ENCODE peak calls at places on chromosomes 1 and 21, in six cellular contexts. G, X, W, N, Z and R are unnamed samples.
A peak's percentile ranks its signal among the peaks of the same experiment; 100 is the strongest.

GRCh38 chr21:44966135-44967081 is 26.6 kb downstream of the SLX9 start:
- DNase-seq in Z (no peak), X (no peak), W (no peak), N (no peak), G (no peak), R (no peak)

GRCh38 chr1:10693152-10693496 is 103.3 kb downstream of the CASZ1 start:
- DNase-seq in Z (no peak), X (no peak), W (no peak), N (no peak), G (no peak), R (no peak)

GRCh38 chr1:155064109-155064812 is 721 bp downstream of the EFNA4 start:
- DNase-seq in W (no peak), N (no peak), Z (no peak), X (no peak), G (peak; percentile 61), R (no peak)

GRCh38 chr21:37172646-37173045 is 94.5 kb downstream of the VPS26C start:
- DNase-seq in G (no peak), N (no peak), X (no peak), Z (no peak), W (no peak), R (no peak)

GRCh38 chr1:61287014-61287413 is 204.7 kb downstream of the NFIA start:
- DNase-seq in X (no peak), N (no peak), G (no peak), W (no peak), Z (no peak), R (no peak)

GRCh38 chr21:14916676-14917141 is 148.1 kb downstream of the NRIP1 start:
- DNase-seq in Z (no peak), G (no peak), N (no peak), W (no peak), X (no peak), R (no peak)

GRCh38 chr1:183635112-183635605 is 424 bp downstream of the ARPC5 start:
- DNase-seq in Z (peak; percentile 23), N (no peak), W (no peak), G (peak; percentile 29), X (peak; percentile 58), R (no peak)

GRCh38 chr1:233587958-233588799 is 25.7 kb upstream of the KCNK1 start:
- DNase-seq in W (no peak), Z (no peak), X (no peak), G (no peak), N (no peak), R (no peak)

GRCh38 chr1:10796029-10796944 is at the start of gene CASZ1:
- DNase-seq in N (peak; percentile 50), G (no peak), X (peak; percentile 93), Z (peak; percentile 77), W (peak; percentile 68), R (peak; percentile 76)

GRCh38 chr1:201888282-201889033 is at the start of gene SHISA4:
- DNase-seq in X (peak; percentile 28), W (no peak), G (peak; percentile 18), N (no peak), Z (peak; percentile 48), R (peak; percentile 64)

GRCh38 chr21:8998946-8999681 is 1522.3 kb upstream of the TPTE start:
- DNase-seq in N (no peak), G (no peak), X (no peak), Z (no peak), W (no peak), R (no peak)

GRCh38 chr1:169538998-169539871 is 47.0 kb downstream of the F5 start:
- DNase-seq in W (peak; percentile 96), G (no peak), X (no peak), N (peak; percentile 42), Z (no peak), R (no peak)

GRCh38 chr1:230381049-230381467 is 45.1 kb downstream of the PGBD5 start:
- DNase-seq in Z (no peak), W (no peak), X (peak; percentile 48), G (no peak), N (no peak), R (no peak)

DNA sequence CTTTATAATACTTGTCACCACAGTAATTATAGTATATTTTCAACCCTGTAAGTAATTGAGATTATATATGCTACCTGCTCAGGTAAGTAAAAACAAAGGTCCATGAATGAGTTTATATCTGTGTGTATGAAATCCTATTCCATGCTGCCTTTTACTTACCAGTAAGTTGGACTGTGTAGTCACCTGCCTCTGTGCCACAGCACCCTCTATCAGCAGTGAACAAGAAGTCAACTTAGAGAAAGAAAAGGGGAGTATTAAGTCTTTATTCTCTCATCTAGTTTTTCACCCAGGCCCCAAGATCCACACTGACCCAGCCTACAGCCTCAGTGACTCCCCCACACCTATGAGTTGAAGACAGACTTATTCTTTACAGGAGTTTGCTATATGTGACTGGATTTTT is 36.9 kb upstream of the IFI16 start:
- DNase-seq in Z (no peak), G (peak; percentile 19), N (no peak), W (no peak), X (no peak), R (no peak)
- TF ChIP-seq CTCF in Z (no peak), G (peak; percentile 25), N (no peak), W (no peak), X (no peak), R (no peak)

DNA sequence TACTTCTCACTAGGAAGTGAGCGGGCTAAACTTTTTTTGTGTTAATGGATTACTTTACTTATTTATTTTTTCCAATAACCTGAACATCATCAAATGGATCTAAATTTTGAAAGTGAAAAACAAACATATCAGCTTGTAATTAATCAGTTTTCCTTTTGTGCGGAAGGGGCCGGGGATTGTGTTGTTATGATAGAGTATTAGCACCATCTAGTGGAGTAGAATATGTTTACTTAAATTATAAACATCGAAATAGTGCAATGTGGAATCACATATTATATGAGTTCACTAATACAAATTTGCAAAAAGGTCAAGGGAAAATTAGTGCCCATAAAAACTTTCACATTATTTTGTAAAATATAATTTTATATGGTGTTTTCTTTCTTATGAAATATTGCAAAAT is 9.1 kb downstream of the CFH start:
- DNase-seq in N (no peak), G (no peak), W (no peak), Z (no peak), X (no peak), R (peak; percentile 22)
- TF ChIP-seq CTCF in N (peak; percentile 32), G (peak; percentile 81), W (no peak), Z (peak; percentile 87), X (peak; percentile 75), R (peak; percentile 78)

GRCh38 chr1:66930823-66931174 is 6.0 kb downstream of the MIER1 start:
- DNase-seq in N (no peak), W (no peak), G (no peak), Z (no peak), X (no peak), R (no peak)

GRCh38 chr1:66929691-66929998 is 4.9 kb downstream of the MIER1 start:
- DNase-seq in N (no peak), Z (no peak), G (no peak), W (no peak), X (no peak), R (no peak)

GRCh38 chr1:66931548-66932124 is 6.8 kb downstream of the MIER1 start:
- DNase-seq in N (no peak), G (no peak), Z (no peak), X (no peak), W (no peak), R (no peak)

GRCh38 chr1:66929289-66929688 is 4.5 kb downstream of the MIER1 start:
- DNase-seq in N (no peak), G (peak; percentile 27), Z (no peak), W (no peak), X (no peak), R (no peak)

GRCh38 chr1:66929999-66930822 is 5.4 kb downstream of the MIER1 start:
- DNase-seq in G (peak; percentile 94), Z (peak; percentile 95), W (peak; percentile 80), N (peak; percentile 55), X (peak; percentile 97), R (peak; percentile 46)
- TF ChIP-seq CTCF in G (no peak), Z (peak; percentile 41), W (peak; percentile 26), N (peak; percentile 10), X (peak; percentile 44), R (peak; percentile 17)

DNA sequence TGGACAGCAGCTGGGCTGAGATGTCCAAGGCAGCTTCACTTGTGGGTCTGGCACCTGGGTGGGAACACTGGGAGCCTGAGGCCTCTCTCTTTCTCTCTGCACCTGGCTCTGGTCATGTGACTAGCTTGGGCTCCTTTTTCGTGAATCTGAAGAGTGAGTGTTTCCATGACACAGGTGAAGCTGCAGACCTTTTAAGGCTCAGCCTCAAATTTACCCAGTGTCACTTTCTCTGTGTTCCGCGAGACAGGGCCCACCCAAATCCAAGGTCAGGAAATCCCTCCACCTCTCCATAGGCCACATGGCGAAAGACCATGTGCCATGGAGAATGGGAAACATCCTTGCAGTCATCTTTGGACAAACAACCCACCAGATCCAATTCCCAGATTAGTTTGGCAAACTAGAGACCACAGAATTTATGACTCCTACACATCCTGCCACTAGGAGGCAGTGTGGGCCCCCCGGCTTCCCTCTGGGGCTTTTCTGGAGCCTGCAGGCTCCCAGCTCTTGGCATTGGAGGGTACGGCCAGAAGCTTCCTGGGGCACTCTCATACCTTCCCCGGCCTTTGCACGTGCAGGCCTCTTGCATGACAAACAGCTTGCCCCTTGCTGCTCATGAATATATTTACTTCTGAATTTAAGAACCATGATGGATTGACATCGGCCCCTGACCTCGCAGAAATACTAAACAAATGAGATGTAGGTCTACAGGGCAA is 180.6 kb downstream of the KAZN start:
- DNase-seq in N (no peak), X (peak; percentile 77), W (no peak), G (peak; percentile 55), Z (peak; percentile 64), R (no peak)
- TF ChIP-seq CTCF in N (peak; percentile 69), X (peak; percentile 91), W (peak; percentile 66), G (peak; percentile 80), Z (peak; percentile 79), R (peak; percentile 55)

DNA sequence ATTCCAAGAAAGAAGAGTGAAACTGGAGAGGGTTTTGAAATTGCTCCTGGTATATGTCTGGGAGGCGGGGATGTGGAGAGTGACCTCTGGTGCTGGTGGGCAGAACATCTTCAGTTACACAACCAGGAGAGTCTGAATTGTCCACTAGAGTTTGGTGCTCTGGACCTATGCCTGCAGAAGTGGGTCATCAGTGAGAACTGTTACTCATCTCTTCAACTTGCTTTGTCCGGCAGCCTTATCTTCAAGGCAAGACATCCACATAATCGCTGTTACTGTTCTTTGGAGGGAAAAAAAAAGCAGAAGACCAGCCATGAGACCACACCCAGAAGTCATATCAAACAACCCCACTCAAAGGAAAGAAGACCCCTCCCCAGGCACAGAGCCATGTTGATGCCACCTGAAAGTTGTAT is 14.9 kb downstream of the SH2D1B start:
- DNase-seq in W (no peak), Z (no peak), G (no peak), X (no peak), N (no peak), R (no peak)
- TF ChIP-seq CTCF in W (peak; percentile 11), Z (no peak), G (no peak), X (no peak), N (no peak), R (no peak)

GRCh38 chr1:44911042-44911441 is 68.0 kb upstream of the PTCH2 start:
- DNase-seq in G (no peak), W (no peak), X (no peak), N (no peak), Z (no peak), R (no peak)

GRCh38 chr1:44908427-44908826 is 65.4 kb upstream of the PTCH2 start:
- DNase-seq in N (no peak), Z (no peak), X (no peak), G (no peak), W (no peak), R (no peak)

GRCh38 chr1:44909949-44910594 is 67.0 kb upstream of the PTCH2 start:
- DNase-seq in Z (no peak), N (no peak), W (no peak), G (no peak), X (no peak), R (no peak)

GRCh38 chr1:44905276-44905675 is 62.2 kb upstream of the PTCH2 start:
- DNase-seq in W (no peak), G (no peak), N (no peak), X (no peak), Z (no peak), R (peak; percentile 15)

GRCh38 chr1:44907909-44908308 is 64.9 kb upstream of the PTCH2 start:
- DNase-seq in N (no peak), W (no peak), G (no peak), X (no peak), Z (no peak), R (no peak)
- TF ChIP-seq CTCF in N (no peak), W (no peak), G (no peak), X (no peak), Z (no peak), R (peak; percentile 23)